ENCODE peak calls at places on chromosomes 12 and 14, in five cellular contexts. H is activated naive CD8-positive, alpha-beta T cell treated with anti-CD3 and anti-CD28 coated beads, Interleukin-2, amount 50 U/mL, for 24 hours; X is activated CD8-positive, alpha-beta T cell treated with anti-CD3 and anti-CD28 coated beads for 36 hours; U is GM13976; C is amniotic stem cell. M is an unnamed sample.

GRCh38 chr12:104315326-104316224 is 12.0 kb downstream of the EID3 start:
- DNase-seq in H (no peak), X (no peak), U (no peak), C (no peak), M (no peak)

GRCh38 chr12:44223736-44224135 is 387.9 kb downstream of the TMEM117 start:
- DNase-seq in H (no peak), X (no peak), U (no peak), C (no peak), M (no peak)

GRCh38 chr12:66111605-66112004 is 18.9 kb downstream of the LLPH start:
- DNase-seq in H (no peak), X (no peak), U (no peak), C (no peak), M (no peak)

GRCh38 chr12:48999371-49000131 is at the start of gene DDN:
- DNase-seq in H (peak), X (peak), U (peak), C (no peak), M (no peak)

GRCh38 chr14:95497561-95498011 is 18.9 kb downstream of the SYNE3 start:
- DNase-seq in H (no peak), X (no peak), U (no peak), C (no peak), M (no peak)

GRCh38 chr12:38149395-38150073 is 167.0 kb upstream of the ALG10B start:
- DNase-seq in H (no peak), X (no peak), U (no peak), C (no peak), M (no peak)

GRCh38 chr12:4027412-4027811 is 154.2 kb upstream of the PARP11 start:
- DNase-seq in H (peak), X (peak), U (no peak), C (no peak), M (no peak)

GRCh38 chr12:108610856-108611605 is 13.1 kb upstream of the TMEM119 start:
- DNase-seq in H (no peak), X (no peak), U (no peak), C (no peak), M (no peak)

GRCh38 chr14:69398818-69399210 is 322 bp downstream of the SLC39A9 start:
- DNase-seq in H (no peak), X (peak), U (no peak), C (no peak), M (no peak)

GRCh38 chr14:42687421-42687820 is 1080.7 kb downstream of the LRFN5 start:
- DNase-seq in H (no peak), X (no peak), U (no peak), C (no peak), M (no peak)

GRCh38 chr12:104426926-104427546 is 29.7 kb upstream of the CHST11 start:
- DNase-seq in H (no peak), X (no peak), U (no peak), C (no peak), M (no peak)

GRCh38 chr12:91811481-91812287 is 334.0 kb downstream of the BTG1 start:
- DNase-seq in H (peak), X (peak), U (peak), C (peak), M (peak)

GRCh38 chr12:32515137-32515860 is 115.9 kb downstream of the FGD4 start:
- DNase-seq in H (no peak), X (no peak), U (no peak), C (no peak), M (no peak)

GRCh38 chr14:99351166-99352007 is 79.4 kb upstream of the BCL11B start:
- DNase-seq in H (no peak), X (no peak), U (no peak), C (no peak), M (no peak)

GRCh38 chr12:118356809-118357326 is 15.8 kb downstream of the TAOK3 start:
- DNase-seq in H (no peak), X (peak), U (no peak), C (peak), M (no peak)

GRCh38 chr12:116529048-116529447 is 30.1 kb upstream of the MAP1LC3B2 start:
- DNase-seq in H (no peak), X (no peak), U (no peak), C (no peak), M (no peak)

GRCh38 chr14:55458800-55459577 is 18.6 kb upstream of the TBPL2 start:
- DNase-seq in H (no peak), X (no peak), U (peak), C (no peak), M (no peak)

GRCh38 chr12:56348776-56349175 is 10.1 kb downstream of the IL23A start:
- DNase-seq in H (no peak), X (no peak), U (no peak), C (no peak), M (no peak)

GRCh38 chr12:26281320-26281719 is 85.9 kb downstream of the SSPN start:
- DNase-seq in H (no peak), X (no peak), U (no peak), C (no peak), M (no peak)

GRCh38 chr14:88554458-88555286 is at the start of gene PTPN21:
- DNase-seq in H (peak), X (peak), U (peak), C (peak), M (no peak)

GRCh38 chr12:93200291-93200917 is 177.3 kb upstream of the NUDT4 start:
- DNase-seq in H (no peak), X (peak), U (no peak), C (no peak), M (peak)

GRCh38 chr14:103185051-103186027 is 62.1 kb downstream of the TNFAIP2 start:
- DNase-seq in H (no peak), X (no peak), U (peak), C (no peak), M (no peak)